ENCODE peak calls at places on chromosomes 7 and 10, in six cellular contexts. One of them, this sample, is unnamed.

GRCh38 chr10:52359466-52359865 is 45.4 kb downstream of the DKK1 start:
- DNase-seq in upper lobe of right lung: no peak
- DNase-seq in uterus: no peak
- DNase-seq in sigmoid colon: no peak
- DNase-seq in GM06990: no peak
- DNase-seq in AG10803: peak
- DNase-seq in this sample: peak

GRCh38 chr10:47206449-47207279 is 93.3 kb upstream of the GDF10 start:
- DNase-seq in AG10803: no peak
- DNase-seq in upper lobe of right lung: no peak
- DNase-seq in GM06990: no peak
- DNase-seq in sigmoid colon: no peak
- DNase-seq in uterus: no peak
- DNase-seq in this sample: peak

GRCh38 chr10:44982114-44982460 is 3.5 kb upstream of the DEPP1 start:
- DNase-seq in GM06990: no peak
- DNase-seq in sigmoid colon: peak
- DNase-seq in AG10803: no peak
- DNase-seq in upper lobe of right lung: no peak
- DNase-seq in uterus: peak
- DNase-seq in this sample: no peak

GRCh38 chr10:85609509-85609908 is 757.1 kb downstream of the GRID1 start:
- DNase-seq in sigmoid colon: no peak
- DNase-seq in AG10803: no peak
- DNase-seq in GM06990: no peak
- DNase-seq in uterus: no peak
- DNase-seq in upper lobe of right lung: no peak
- DNase-seq in this sample: no peak

GRCh38 chr7:19117081-19117869 is at the start of gene TWIST1:
- DNase-seq in GM06990: no peak
- DNase-seq in sigmoid colon: peak
- DNase-seq in AG10803: peak
- DNase-seq in uterus: peak
- DNase-seq in upper lobe of right lung: peak
- DNase-seq in this sample: peak

GRCh38 chr10:132111121-132111731 is 45.5 kb downstream of the JAKMIP3 start:
- DNase-seq in upper lobe of right lung: no peak
- DNase-seq in uterus: no peak
- DNase-seq in AG10803: no peak
- DNase-seq in GM06990: no peak
- DNase-seq in sigmoid colon: peak
- DNase-seq in this sample: no peak

GRCh38 chr7:151378496-151379192 is 31.2 kb downstream of the WDR86 start:
- DNase-seq in sigmoid colon: no peak
- DNase-seq in GM06990: no peak
- DNase-seq in AG10803: no peak
- DNase-seq in uterus: no peak
- DNase-seq in upper lobe of right lung: peak
- DNase-seq in this sample: no peak

GRCh38 chr10:28087675-28088351 is 88.9 kb upstream of the ODAD2 start:
- DNase-seq in sigmoid colon: no peak
- DNase-seq in GM06990: no peak
- DNase-seq in uterus: no peak
- DNase-seq in upper lobe of right lung: no peak
- DNase-seq in AG10803: peak
- DNase-seq in this sample: peak

GRCh38 chr7:76281006-76281705 is 21.3 kb upstream of the HSPB1 start:
- DNase-seq in GM06990: no peak
- DNase-seq in uterus: no peak
- DNase-seq in upper lobe of right lung: no peak
- DNase-seq in AG10803: no peak
- DNase-seq in sigmoid colon: no peak
- DNase-seq in this sample: no peak

GRCh38 chr7:113083132-113083833 is 3.3 kb downstream of the GPR85 start:
- DNase-seq in AG10803: peak
- DNase-seq in uterus: no peak
- DNase-seq in upper lobe of right lung: no peak
- DNase-seq in GM06990: no peak
- DNase-seq in sigmoid colon: no peak
- DNase-seq in this sample: no peak

GRCh38 chr10:31961675-31962074 is 33.0 kb upstream of the ARHGAP12 start:
- DNase-seq in sigmoid colon: no peak
- DNase-seq in upper lobe of right lung: no peak
- DNase-seq in uterus: no peak
- DNase-seq in GM06990: no peak
- DNase-seq in AG10803: peak
- DNase-seq in this sample: peak

GRCh38 chr10:131155218-131155902 is 156.2 kb downstream of the TCERG1L start:
- DNase-seq in upper lobe of right lung: peak
- DNase-seq in sigmoid colon: no peak
- DNase-seq in GM06990: no peak
- DNase-seq in uterus: no peak
- DNase-seq in AG10803: no peak
- DNase-seq in this sample: no peak

GRCh38 chr7:32453286-32454011 is 36.7 kb downstream of the LSM5 start:
- DNase-seq in upper lobe of right lung: no peak
- DNase-seq in sigmoid colon: no peak
- DNase-seq in uterus: no peak
- DNase-seq in GM06990: no peak
- DNase-seq in AG10803: no peak
- DNase-seq in this sample: no peak

GRCh38 chr7:84085147-84085546 is 109.4 kb downstream of the SEMA3A start:
- DNase-seq in sigmoid colon: no peak
- DNase-seq in uterus: no peak
- DNase-seq in upper lobe of right lung: no peak
- DNase-seq in GM06990: no peak
- DNase-seq in AG10803: peak
- DNase-seq in this sample: peak

GRCh38 chr10:67471022-67471421 is 225.0 kb downstream of the CTNNA3 start:
- DNase-seq in upper lobe of right lung: no peak
- DNase-seq in sigmoid colon: no peak
- DNase-seq in GM06990: peak
- DNase-seq in AG10803: no peak
- DNase-seq in uterus: no peak
- DNase-seq in this sample: no peak
- H3K4me3 ChIP-seq in upper lobe of right lung: no peak
- H3K4me3 ChIP-seq in sigmoid colon: no peak
- H3K4me3 ChIP-seq in GM06990: no peak
- H3K4me3 ChIP-seq in AG10803: no peak
- H3K4me3 ChIP-seq in uterus: no peak
- H3K4me3 ChIP-seq in this sample: no peak

GRCh38 chr10:113476191-113476590 is 76.7 kb upstream of the HABP2 start:
- DNase-seq in uterus: peak
- DNase-seq in AG10803: peak
- DNase-seq in GM06990: no peak
- DNase-seq in sigmoid colon: no peak
- DNase-seq in upper lobe of right lung: no peak
- DNase-seq in this sample: no peak

GRCh38 chr10:113473851-113474250 is 79.0 kb upstream of the HABP2 start:
- DNase-seq in upper lobe of right lung: no peak
- DNase-seq in GM06990: no peak
- DNase-seq in sigmoid colon: no peak
- DNase-seq in AG10803: peak
- DNase-seq in uterus: no peak
- DNase-seq in this sample: peak

GRCh38 chr10:113474756-113475155 is 78.1 kb upstream of the HABP2 start:
- DNase-seq in upper lobe of right lung: no peak
- DNase-seq in GM06990: no peak
- DNase-seq in AG10803: peak
- DNase-seq in sigmoid colon: no peak
- DNase-seq in uterus: no peak
- DNase-seq in this sample: no peak

GRCh38 chr10:113476673-113477072 is 76.2 kb upstream of the HABP2 start:
- DNase-seq in uterus: no peak
- DNase-seq in GM06990: no peak
- DNase-seq in AG10803: no peak
- DNase-seq in upper lobe of right lung: no peak
- DNase-seq in sigmoid colon: no peak
- DNase-seq in this sample: no peak

DNA sequence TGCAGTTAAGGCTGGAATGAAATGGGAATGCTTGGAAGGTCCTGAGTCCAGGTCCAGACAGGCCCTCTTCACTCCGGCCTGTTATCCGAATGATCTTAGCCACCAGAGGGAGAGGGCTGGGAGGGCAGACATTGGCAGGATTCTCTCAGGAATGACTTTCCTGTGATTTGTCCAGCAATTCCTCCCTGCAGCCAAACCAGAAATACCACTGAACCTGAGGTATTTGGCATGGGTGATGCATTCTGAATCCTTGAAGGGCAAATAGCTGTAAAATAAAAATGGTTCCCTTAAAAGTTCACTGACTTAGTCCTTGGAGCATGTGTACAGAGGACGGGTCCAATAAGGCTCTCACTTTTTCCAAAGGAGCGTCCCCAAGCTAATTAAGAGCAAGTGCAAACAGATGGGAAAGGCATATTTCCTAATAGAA is 77.5 kb upstream of the HABP2 start:
- DNase-seq in sigmoid colon: no peak
- DNase-seq in GM06990: no peak
- DNase-seq in upper lobe of right lung: no peak
- DNase-seq in uterus: no peak
- DNase-seq in AG10803: peak
- DNase-seq in this sample: peak
- TF ChIP-seq CTCF in sigmoid colon: no peak
- TF ChIP-seq CTCF in GM06990: no peak
- TF ChIP-seq CTCF in upper lobe of right lung: no peak
- TF ChIP-seq CTCF in uterus: no peak
- TF ChIP-seq CTCF in AG10803: peak
- TF ChIP-seq CTCF in this sample: no peak

DNA sequence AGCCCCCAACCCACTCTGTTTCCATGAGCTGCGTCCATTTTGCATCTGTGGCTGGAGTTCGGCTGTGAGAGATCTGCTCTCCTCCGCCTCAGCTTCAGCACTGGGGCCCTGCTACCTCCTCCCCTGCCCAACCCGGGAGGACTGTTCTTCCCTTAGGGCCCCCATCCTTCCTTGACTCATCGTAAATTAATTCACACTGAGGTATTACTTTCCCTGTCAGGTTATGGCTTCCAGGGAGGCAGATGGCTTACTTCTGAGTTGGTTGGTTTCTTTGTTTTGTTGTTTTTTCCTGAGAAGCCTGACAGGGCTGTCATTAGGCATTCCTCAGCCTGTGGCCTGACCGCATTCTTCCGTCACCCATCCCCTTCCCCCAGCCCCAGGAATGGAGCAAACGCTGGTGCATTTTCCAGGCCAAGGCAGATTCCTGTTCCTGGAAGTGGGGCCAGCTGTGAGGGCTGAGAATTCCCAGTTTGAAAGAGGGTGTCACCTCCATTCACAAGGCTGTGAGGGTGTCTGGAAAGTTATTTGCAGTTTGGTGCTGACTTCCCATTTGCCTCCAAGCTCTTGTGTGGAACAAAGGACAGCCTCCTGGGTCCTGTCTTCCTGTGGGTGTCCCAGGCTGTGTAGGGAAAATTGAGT is 11.6 kb downstream of the CPA5 start:
- DNase-seq in AG10803: peak
- DNase-seq in uterus: peak
- DNase-seq in sigmoid colon: peak
- DNase-seq in upper lobe of right lung: no peak
- DNase-seq in GM06990: no peak
- DNase-seq in this sample: peak
- H3K4me3 ChIP-seq in AG10803: peak
- H3K4me3 ChIP-seq in uterus: no peak
- H3K4me3 ChIP-seq in sigmoid colon: no peak
- H3K4me3 ChIP-seq in upper lobe of right lung: no peak
- H3K4me3 ChIP-seq in GM06990: no peak
- H3K4me3 ChIP-seq in this sample: no peak

GRCh38 chr10:84341538-84341856 is 13.1 kb downstream of the CCSER2 start:
- DNase-seq in AG10803: no peak
- DNase-seq in sigmoid colon: no peak
- DNase-seq in upper lobe of right lung: no peak
- DNase-seq in GM06990: no peak
- DNase-seq in uterus: no peak
- DNase-seq in this sample: no peak
- TF ChIP-seq CTCF in AG10803: no peak
- TF ChIP-seq CTCF in sigmoid colon: no peak
- TF ChIP-seq CTCF in upper lobe of right lung: no peak
- TF ChIP-seq CTCF in GM06990: peak
- TF ChIP-seq CTCF in uterus: no peak
- TF ChIP-seq CTCF in this sample: no peak

DNA sequence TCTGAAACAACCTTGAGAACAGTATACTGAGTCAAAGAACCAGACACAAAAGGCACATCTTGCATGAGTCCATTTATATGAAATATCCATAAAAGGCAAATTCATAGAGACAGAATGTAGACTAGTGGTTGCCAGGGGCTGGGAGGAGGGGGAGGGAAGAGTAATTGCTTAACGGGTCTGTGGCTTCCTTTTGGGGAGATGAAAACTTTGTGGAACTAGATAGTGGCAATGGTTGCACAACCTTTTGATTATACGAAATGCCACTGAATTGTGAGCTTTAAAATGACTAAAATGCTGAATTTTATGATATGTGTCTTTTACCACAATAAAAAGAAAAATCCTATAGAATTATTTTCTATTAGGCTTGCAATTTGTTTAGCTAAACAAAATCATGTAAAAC is 16.8 kb downstream of the ADRB1 start:
- DNase-seq in sigmoid colon: no peak
- DNase-seq in uterus: no peak
- DNase-seq in GM06990: no peak
- DNase-seq in AG10803: no peak
- DNase-seq in upper lobe of right lung: no peak
- DNase-seq in this sample: no peak
- H3K4me3 ChIP-seq in sigmoid colon: no peak
- H3K4me3 ChIP-seq in uterus: no peak
- H3K4me3 ChIP-seq in GM06990: no peak
- H3K4me3 ChIP-seq in AG10803: no peak
- H3K4me3 ChIP-seq in upper lobe of right lung: no peak
- H3K4me3 ChIP-seq in this sample: no peak